ENCODE peak calls at places on chromosomes 7 and 10, in six cellular contexts. R is GM12878, W is SK-N-SH, Q is K562, O is HepG2, G is H1. L is an unnamed sample. For H3K27me3, the result is how much of the 10 kb centered on the place peaks cover.

GRCh38 chr10:71799785-71800453 is 26.6 kb upstream of the VSIR start:
- DNase-seq in R (no peak), W (no peak), Q (no peak), O (no peak), G (no peak), L (no peak)

GRCh38 chr10:3099291-3100092 is 32.1 kb downstream of the PFKP start:
- DNase-seq in R (no peak), W (no peak), Q (no peak), O (peak), G (no peak), L (peak)

GRCh38 chr10:11263767-11264166 is 246.1 kb downstream of the CELF2 start:
- DNase-seq in R (no peak), W (no peak), Q (no peak), O (no peak), G (no peak), L (no peak)

GRCh38 chr10:66835400-66835799 is 90.4 kb upstream of the LRRTM3 start:
- DNase-seq in R (no peak), W (no peak), Q (no peak), O (no peak), G (no peak), L (no peak)

GRCh38 chr7:148701414-148701813 is 2.7 kb downstream of the CUL1 start:
- DNase-seq in R (no peak), W (no peak), Q (no peak), O (no peak), G (no peak), L (no peak)

GRCh38 chr7:13496971-13497370 is 492.5 kb downstream of the ETV1 start:
- DNase-seq in R (no peak), W (no peak), Q (no peak), O (no peak), G (no peak), L (no peak)

GRCh38 chr10:99809931-99810615 is 27.6 kb downstream of the ABCC2 start:
- DNase-seq in R (no peak), W (no peak), Q (no peak), O (no peak), G (no peak), L (no peak)

GRCh38 chr10:29343607-29344038 is 54.8 kb downstream of the LYZL1 start:
- DNase-seq in R (no peak), W (no peak), Q (no peak), O (no peak), G (no peak), L (no peak)

GRCh38 chr10:44513592-44513991 is 128.7 kb upstream of the CXCL12 start:
- DNase-seq in R (no peak), W (peak), Q (peak), O (no peak), G (no peak), L (no peak)

GRCh38 chr7:45573636-45574470 is at the start of gene ADCY1:
- DNase-seq in R (no peak), W (peak), Q (peak), O (no peak), G (no peak), L (no peak)

GRCh38 chr7:113856010-113856409 is 62.8 kb downstream of the PPP1R3A start:
- DNase-seq in R (no peak), W (no peak), Q (no peak), O (no peak), G (no peak), L (no peak)

GRCh38 chr7:100418930-100419659 is 9.4 kb downstream of the ZCWPW1 start:
- DNase-seq in R (no peak), W (no peak), Q (no peak), O (no peak), G (no peak), L (no peak)
- TF ChIP-seq CTCF in R (peak), W (no peak), Q (no peak), O (no peak), G (no peak), L (no peak)

DNA sequence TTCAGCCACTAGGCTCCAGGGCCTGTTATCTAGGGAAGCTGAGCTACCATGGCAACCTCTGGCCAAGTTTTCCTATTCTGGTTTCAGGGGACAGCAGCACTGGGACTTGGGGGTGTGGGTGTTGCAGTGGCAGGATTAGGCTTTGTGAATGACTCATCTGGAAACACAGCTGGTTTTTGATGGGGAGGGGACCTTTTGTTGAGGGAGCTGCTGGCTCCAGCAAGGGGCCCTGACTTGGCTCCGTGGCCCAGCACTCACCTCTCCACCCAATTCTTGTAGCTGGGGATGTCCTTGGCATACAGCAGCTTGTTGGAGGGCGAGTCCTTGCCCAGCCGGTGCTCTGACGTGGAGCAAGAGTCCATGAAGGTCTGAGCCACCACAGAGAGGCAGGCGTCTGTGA is 435.9 kb downstream of the PLXNA4 start:
- DNase-seq in R (no peak), W (no peak), Q (no peak), O (no peak), G (no peak), L (no peak)
- TF ChIP-seq GABPA in R (no peak), W (no peak), Q (no peak), O (no peak), G (no peak), L (no peak)

GRCh38 chr7:135327458-135327857 is 93.8 kb downstream of the STRA8 start:
- DNase-seq in R (no peak), W (no peak), Q (no peak), O (no peak), G (no peak), L (no peak)

GRCh38 chr7:135328526-135328925 is 94.9 kb downstream of the STRA8 start:
- DNase-seq in R (no peak), W (no peak), Q (no peak), O (no peak), G (no peak), L (no peak)

GRCh38 chr7:135328053-135328452 is 94.4 kb downstream of the STRA8 start:
- DNase-seq in R (no peak), W (no peak), Q (no peak), O (no peak), G (no peak), L (no peak)

GRCh38 chr7:135330088-135330487 is 96.5 kb downstream of the STRA8 start:
- DNase-seq in R (no peak), W (no peak), Q (no peak), O (no peak), G (no peak), L (no peak)

GRCh38 chr7:135326636-135327280 is 93.1 kb downstream of the STRA8 start:
- DNase-seq in R (no peak), W (no peak), Q (no peak), O (no peak), G (no peak), L (no peak)
- H3K27me3 ChIP-seq in R (under half), W (under half), Q (under half), O (under half), G (under half), L (under half)

GRCh38 chr7:52163311-52163710 is 846.7 kb upstream of the COBL start:
- DNase-seq in R (no peak), W (no peak), Q (no peak), O (no peak), G (no peak), L (no peak)

DNA sequence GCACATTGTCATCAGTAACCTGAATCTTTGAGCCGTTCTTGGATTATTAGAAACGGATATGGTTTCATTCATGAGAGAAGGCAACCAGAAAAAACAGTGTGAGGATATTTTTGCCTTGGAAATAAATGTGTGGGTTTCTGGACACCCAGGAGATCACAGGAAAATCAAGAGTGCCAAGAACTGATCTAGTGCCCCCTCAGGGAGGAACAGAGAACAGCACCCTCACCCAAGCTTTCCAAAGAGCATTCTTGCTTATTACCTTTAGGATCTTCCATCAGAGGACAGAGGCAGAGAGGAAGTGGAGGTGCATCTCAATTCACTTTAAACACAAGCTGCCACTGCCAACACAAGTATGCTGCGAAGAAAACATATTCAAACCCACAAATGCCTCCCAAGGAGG is 851.5 kb upstream of the COBL start:
- DNase-seq in R (no peak), W (peak), Q (peak), O (peak), G (peak), L (no peak)
- TF ChIP-seq CTCF in R (no peak), W (peak), Q (peak), O (peak), G (peak), L (no peak)

GRCh38 chr7:50347693-50348092 is 43.2 kb downstream of the IKZF1 start:
- DNase-seq in R (no peak), W (no peak), Q (no peak), O (no peak), G (no peak), L (no peak)

GRCh38 chr7:50349399-50349798 is 44.9 kb downstream of the IKZF1 start:
- DNase-seq in R (no peak), W (no peak), Q (no peak), O (no peak), G (no peak), L (no peak)

GRCh38 chr7:50348469-50349162 is 44.1 kb downstream of the IKZF1 start:
- DNase-seq in R (no peak), W (no peak), Q (no peak), O (no peak), G (no peak), L (no peak)

GRCh38 chr7:50349963-50350944 is 45.7 kb downstream of the IKZF1 start:
- DNase-seq in R (peak), W (no peak), Q (no peak), O (no peak), G (no peak), L (no peak)

DNA sequence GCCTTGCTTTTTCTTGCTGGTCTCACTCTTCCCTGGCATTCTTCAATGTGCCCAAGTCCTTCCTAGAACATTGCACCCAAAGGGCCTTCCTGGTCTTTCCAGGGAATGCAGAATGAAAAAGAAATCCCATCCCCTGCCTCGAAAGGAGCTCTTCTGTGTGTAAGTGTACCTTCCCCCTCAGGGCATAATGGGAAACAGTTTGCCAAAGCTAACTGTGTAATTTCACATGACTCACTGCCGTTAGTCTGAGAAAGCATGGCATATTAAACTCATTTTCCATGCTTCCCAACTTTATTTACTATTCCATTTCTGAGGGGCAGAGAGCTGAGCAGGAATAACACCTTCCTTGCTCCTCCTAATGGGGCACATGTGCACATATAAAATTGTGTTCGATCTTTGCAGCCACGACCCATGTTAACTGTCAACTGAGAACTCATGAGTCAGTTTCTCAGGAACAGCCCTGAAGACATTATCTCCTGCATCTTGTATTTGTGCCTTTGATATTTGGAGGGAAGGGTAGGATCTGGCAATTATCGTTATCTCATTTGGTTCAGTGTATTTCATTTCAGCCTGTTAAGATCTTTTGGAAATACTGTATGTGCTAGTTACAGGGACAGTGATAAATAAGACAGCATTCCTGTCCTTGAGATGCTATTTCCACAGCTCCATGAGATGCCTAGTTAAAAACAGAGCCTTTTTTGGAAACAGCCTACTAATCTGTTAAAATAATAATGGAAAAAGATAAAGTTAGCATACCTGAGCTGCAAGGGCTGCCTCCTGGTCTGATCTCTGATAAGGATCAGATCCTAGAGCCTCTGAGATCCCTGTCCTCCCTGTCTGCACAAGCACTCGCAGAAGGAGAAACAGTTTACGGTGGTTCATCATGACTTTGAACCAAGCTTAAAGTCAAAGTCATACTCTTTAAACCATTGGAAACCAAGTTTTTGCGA is 42.3 kb downstream of the IKZF1 start:
- DNase-seq in R (no peak), W (no peak), Q (no peak), O (no peak), G (no peak), L (no peak)
- TF ChIP-seq GABPA in R (no peak), W (no peak), Q (no peak), O (no peak), G (no peak), L (no peak)

GRCh38 chr7:50397971-50398324 is 52.2 kb downstream of the FIGNL1 start:
- DNase-seq in R (no peak), W (no peak), Q (no peak), O (no peak), G (no peak), L (no peak)
- H3K27me3 ChIP-seq in R (under half), W (under half), Q (under half), O (under half), G (under half), L (under half)

GRCh38 chr7:64651632-64652165 is 14.2 kb upstream of the ZNF107 start:
- DNase-seq in R (no peak), W (no peak), Q (no peak), O (no peak), G (no peak), L (no peak)
- TF ChIP-seq CTCF in R (no peak), W (no peak), Q (peak), O (peak), G (no peak), L (no peak)

DNA sequence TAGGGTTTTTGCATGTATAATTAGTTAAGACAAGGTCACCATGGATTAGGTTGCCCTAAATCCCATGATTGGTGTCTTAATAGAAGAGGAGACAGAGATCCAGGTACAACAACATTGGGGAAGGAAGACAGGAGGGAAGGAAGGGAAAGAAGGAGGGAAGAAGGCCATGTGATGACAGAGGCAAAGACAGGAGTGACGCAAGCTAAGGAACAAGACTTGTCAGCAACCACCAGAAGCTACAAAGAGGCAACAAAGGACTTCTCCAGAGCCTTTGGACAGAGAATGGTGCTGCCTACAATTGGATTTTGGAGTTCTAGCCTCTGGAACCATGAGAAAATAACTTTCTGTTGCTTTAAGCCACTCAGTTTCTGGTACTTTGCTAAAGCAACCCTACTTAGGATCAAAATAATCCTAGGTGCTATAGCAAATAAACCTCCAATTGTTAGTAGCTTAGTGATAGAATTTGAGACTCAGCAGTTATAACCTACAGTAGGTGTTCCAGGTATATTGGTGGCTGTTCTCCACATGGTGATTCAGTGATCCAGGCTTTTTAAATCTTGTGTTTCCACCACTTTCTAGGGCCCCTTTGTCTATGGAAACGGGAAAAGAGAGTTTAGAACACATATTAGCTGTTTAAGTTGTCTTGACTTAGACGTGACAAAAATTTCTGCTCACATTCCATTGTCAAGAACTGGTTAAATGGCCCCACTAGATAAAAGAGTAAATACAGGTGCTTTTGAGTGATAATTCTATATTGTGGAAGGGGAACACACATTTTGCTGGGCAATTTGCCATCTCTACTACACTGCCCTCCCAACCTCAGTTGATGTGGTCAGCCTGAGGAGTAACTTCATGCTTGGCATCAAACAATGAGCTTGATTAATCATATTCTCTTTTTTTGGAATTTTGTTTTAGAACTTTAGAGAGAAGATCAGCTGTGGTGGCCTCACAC is 70.5 kb upstream of the SP4 start:
- DNase-seq in R (no peak), W (no peak), Q (no peak), O (no peak), G (no peak), L (peak)
- TF ChIP-seq GABPA in R (no peak), W (no peak), Q (no peak), O (no peak), G (no peak), L (no peak)

L was measured in HL-60.